ENCODE peak calls at places on chromosomes 3 and 15, in six cellular contexts. One of them, this sample, is unnamed.

GRCh38 chr3:45960289-45960688 is 17.0 kb downstream of the CXCR6 start:
- DNase-seq in lung: no peak
- DNase-seq in activated CD4-positive, alpha-beta T cell treated with anti-CD3 and anti-CD28 coated beads, Interleukin-2, amount 10 ng/mL, durations not matched to agents 7 days and 5 days: no peak
- DNase-seq in A673: no peak
- DNase-seq in NCI-H2171 treated with DMSO at 0.1 percent for 48 hours: no peak
- DNase-seq in stimulated activated CD4-positive, alpha-beta T cell treated with anti-CD3 and anti-CD28 coated beads, TNF-alpha, amount 100 ng/mL, for 1 hour: no peak
- DNase-seq in this sample: no peak

GRCh38 chr3:169668957-169669681 is 5.6 kb upstream of the MECOM start:
- DNase-seq in lung: peak
- DNase-seq in activated CD4-positive, alpha-beta T cell treated with anti-CD3 and anti-CD28 coated beads, Interleukin-2, amount 10 ng/mL, durations not matched to agents 7 days and 5 days: peak
- DNase-seq in A673: peak
- DNase-seq in NCI-H2171 treated with DMSO at 0.1 percent for 48 hours: peak
- DNase-seq in stimulated activated CD4-positive, alpha-beta T cell treated with anti-CD3 and anti-CD28 coated beads, TNF-alpha, amount 100 ng/mL, for 1 hour: no peak
- DNase-seq in this sample: no peak

GRCh38 chr3:194328080-194328571 is 23.0 kb downstream of the CPN2 start:
- DNase-seq in lung: no peak
- DNase-seq in activated CD4-positive, alpha-beta T cell treated with anti-CD3 and anti-CD28 coated beads, Interleukin-2, amount 10 ng/mL, durations not matched to agents 7 days and 5 days: peak
- DNase-seq in A673: peak
- DNase-seq in NCI-H2171 treated with DMSO at 0.1 percent for 48 hours: no peak
- DNase-seq in stimulated activated CD4-positive, alpha-beta T cell treated with anti-CD3 and anti-CD28 coated beads, TNF-alpha, amount 100 ng/mL, for 1 hour: no peak
- DNase-seq in this sample: no peak

GRCh38 chr15:80480909-80481308 is 76.7 kb downstream of the ARNT2 start:
- DNase-seq in lung: no peak
- DNase-seq in activated CD4-positive, alpha-beta T cell treated with anti-CD3 and anti-CD28 coated beads, Interleukin-2, amount 10 ng/mL, durations not matched to agents 7 days and 5 days: no peak
- DNase-seq in A673: no peak
- DNase-seq in NCI-H2171 treated with DMSO at 0.1 percent for 48 hours: peak
- DNase-seq in stimulated activated CD4-positive, alpha-beta T cell treated with anti-CD3 and anti-CD28 coated beads, TNF-alpha, amount 100 ng/mL, for 1 hour: no peak
- DNase-seq in this sample: no peak

GRCh38 chr3:169992781-169993180 is 26.2 kb downstream of the SEC62 start:
- DNase-seq in lung: no peak
- DNase-seq in activated CD4-positive, alpha-beta T cell treated with anti-CD3 and anti-CD28 coated beads, Interleukin-2, amount 10 ng/mL, durations not matched to agents 7 days and 5 days: no peak
- DNase-seq in A673: no peak
- DNase-seq in NCI-H2171 treated with DMSO at 0.1 percent for 48 hours: no peak
- DNase-seq in stimulated activated CD4-positive, alpha-beta T cell treated with anti-CD3 and anti-CD28 coated beads, TNF-alpha, amount 100 ng/mL, for 1 hour: no peak
- DNase-seq in this sample: no peak

GRCh38 chr15:57477736-57478522 is 101.6 kb downstream of the CGNL1 start:
- DNase-seq in lung: no peak
- DNase-seq in activated CD4-positive, alpha-beta T cell treated with anti-CD3 and anti-CD28 coated beads, Interleukin-2, amount 10 ng/mL, durations not matched to agents 7 days and 5 days: no peak
- DNase-seq in A673: no peak
- DNase-seq in NCI-H2171 treated with DMSO at 0.1 percent for 48 hours: no peak
- DNase-seq in stimulated activated CD4-positive, alpha-beta T cell treated with anti-CD3 and anti-CD28 coated beads, TNF-alpha, amount 100 ng/mL, for 1 hour: no peak
- DNase-seq in this sample: no peak

GRCh38 chr3:172607305-172608121 is 84.3 kb upstream of the TNFSF10 start:
- DNase-seq in lung: no peak
- DNase-seq in activated CD4-positive, alpha-beta T cell treated with anti-CD3 and anti-CD28 coated beads, Interleukin-2, amount 10 ng/mL, durations not matched to agents 7 days and 5 days: no peak
- DNase-seq in A673: peak
- DNase-seq in NCI-H2171 treated with DMSO at 0.1 percent for 48 hours: peak
- DNase-seq in stimulated activated CD4-positive, alpha-beta T cell treated with anti-CD3 and anti-CD28 coated beads, TNF-alpha, amount 100 ng/mL, for 1 hour: no peak
- DNase-seq in this sample: no peak

GRCh38 chr3:134055661-134056060 is 25.9 kb upstream of the SLCO2A1 start:
- DNase-seq in lung: no peak
- DNase-seq in activated CD4-positive, alpha-beta T cell treated with anti-CD3 and anti-CD28 coated beads, Interleukin-2, amount 10 ng/mL, durations not matched to agents 7 days and 5 days: no peak
- DNase-seq in A673: no peak
- DNase-seq in NCI-H2171 treated with DMSO at 0.1 percent for 48 hours: no peak
- DNase-seq in stimulated activated CD4-positive, alpha-beta T cell treated with anti-CD3 and anti-CD28 coated beads, TNF-alpha, amount 100 ng/mL, for 1 hour: no peak
- DNase-seq in this sample: no peak

GRCh38 chr3:67202053-67202452 is 203.9 kb downstream of the KBTBD8 start:
- DNase-seq in lung: no peak
- DNase-seq in activated CD4-positive, alpha-beta T cell treated with anti-CD3 and anti-CD28 coated beads, Interleukin-2, amount 10 ng/mL, durations not matched to agents 7 days and 5 days: no peak
- DNase-seq in A673: no peak
- DNase-seq in NCI-H2171 treated with DMSO at 0.1 percent for 48 hours: no peak
- DNase-seq in stimulated activated CD4-positive, alpha-beta T cell treated with anti-CD3 and anti-CD28 coated beads, TNF-alpha, amount 100 ng/mL, for 1 hour: no peak
- DNase-seq in this sample: no peak

GRCh38 chr3:27659279-27660021 is 62.7 kb downstream of the EOMES start:
- DNase-seq in lung: peak
- DNase-seq in activated CD4-positive, alpha-beta T cell treated with anti-CD3 and anti-CD28 coated beads, Interleukin-2, amount 10 ng/mL, durations not matched to agents 7 days and 5 days: peak
- DNase-seq in A673: peak
- DNase-seq in NCI-H2171 treated with DMSO at 0.1 percent for 48 hours: peak
- DNase-seq in stimulated activated CD4-positive, alpha-beta T cell treated with anti-CD3 and anti-CD28 coated beads, TNF-alpha, amount 100 ng/mL, for 1 hour: no peak
- DNase-seq in this sample: peak

GRCh38 chr3:149179225-149179624 is 42.4 kb downstream of the CP start:
- DNase-seq in lung: no peak
- DNase-seq in activated CD4-positive, alpha-beta T cell treated with anti-CD3 and anti-CD28 coated beads, Interleukin-2, amount 10 ng/mL, durations not matched to agents 7 days and 5 days: no peak
- DNase-seq in A673: no peak
- DNase-seq in NCI-H2171 treated with DMSO at 0.1 percent for 48 hours: no peak
- DNase-seq in stimulated activated CD4-positive, alpha-beta T cell treated with anti-CD3 and anti-CD28 coated beads, TNF-alpha, amount 100 ng/mL, for 1 hour: no peak
- DNase-seq in this sample: no peak

GRCh38 chr15:90191795-90192494 is 9.2 kb upstream of the SEMA4B start:
- DNase-seq in lung: peak
- DNase-seq in activated CD4-positive, alpha-beta T cell treated with anti-CD3 and anti-CD28 coated beads, Interleukin-2, amount 10 ng/mL, durations not matched to agents 7 days and 5 days: peak
- DNase-seq in A673: peak
- DNase-seq in NCI-H2171 treated with DMSO at 0.1 percent for 48 hours: peak
- DNase-seq in stimulated activated CD4-positive, alpha-beta T cell treated with anti-CD3 and anti-CD28 coated beads, TNF-alpha, amount 100 ng/mL, for 1 hour: no peak
- DNase-seq in this sample: no peak

GRCh38 chr15:48962662-48963523 is 826 bp downstream of the SHC4 start:
- DNase-seq in lung: no peak
- DNase-seq in activated CD4-positive, alpha-beta T cell treated with anti-CD3 and anti-CD28 coated beads, Interleukin-2, amount 10 ng/mL, durations not matched to agents 7 days and 5 days: no peak
- DNase-seq in A673: peak
- DNase-seq in NCI-H2171 treated with DMSO at 0.1 percent for 48 hours: peak
- DNase-seq in stimulated activated CD4-positive, alpha-beta T cell treated with anti-CD3 and anti-CD28 coated beads, TNF-alpha, amount 100 ng/mL, for 1 hour: no peak
- DNase-seq in this sample: no peak

GRCh38 chr3:106423321-106424225 is 554.8 kb upstream of the CBLB start:
- DNase-seq in lung: no peak
- DNase-seq in activated CD4-positive, alpha-beta T cell treated with anti-CD3 and anti-CD28 coated beads, Interleukin-2, amount 10 ng/mL, durations not matched to agents 7 days and 5 days: no peak
- DNase-seq in A673: no peak
- DNase-seq in NCI-H2171 treated with DMSO at 0.1 percent for 48 hours: no peak
- DNase-seq in stimulated activated CD4-positive, alpha-beta T cell treated with anti-CD3 and anti-CD28 coated beads, TNF-alpha, amount 100 ng/mL, for 1 hour: no peak
- DNase-seq in this sample: no peak

GRCh38 chr15:50137330-50137761 is 18.3 kb upstream of the ATP8B4 start:
- DNase-seq in lung: no peak
- DNase-seq in activated CD4-positive, alpha-beta T cell treated with anti-CD3 and anti-CD28 coated beads, Interleukin-2, amount 10 ng/mL, durations not matched to agents 7 days and 5 days: no peak
- DNase-seq in A673: peak
- DNase-seq in NCI-H2171 treated with DMSO at 0.1 percent for 48 hours: no peak
- DNase-seq in stimulated activated CD4-positive, alpha-beta T cell treated with anti-CD3 and anti-CD28 coated beads, TNF-alpha, amount 100 ng/mL, for 1 hour: no peak
- DNase-seq in this sample: no peak

GRCh38 chr3:4582634-4583033 is 89.5 kb downstream of the ITPR1 start:
- DNase-seq in lung: no peak
- DNase-seq in activated CD4-positive, alpha-beta T cell treated with anti-CD3 and anti-CD28 coated beads, Interleukin-2, amount 10 ng/mL, durations not matched to agents 7 days and 5 days: no peak
- DNase-seq in A673: no peak
- DNase-seq in NCI-H2171 treated with DMSO at 0.1 percent for 48 hours: no peak
- DNase-seq in stimulated activated CD4-positive, alpha-beta T cell treated with anti-CD3 and anti-CD28 coated beads, TNF-alpha, amount 100 ng/mL, for 1 hour: no peak
- DNase-seq in this sample: no peak

GRCh38 chr3:182300266-182300665 is 493.0 kb upstream of the ATP11B start:
- DNase-seq in lung: no peak
- DNase-seq in activated CD4-positive, alpha-beta T cell treated with anti-CD3 and anti-CD28 coated beads, Interleukin-2, amount 10 ng/mL, durations not matched to agents 7 days and 5 days: no peak
- DNase-seq in A673: no peak
- DNase-seq in NCI-H2171 treated with DMSO at 0.1 percent for 48 hours: no peak
- DNase-seq in stimulated activated CD4-positive, alpha-beta T cell treated with anti-CD3 and anti-CD28 coated beads, TNF-alpha, amount 100 ng/mL, for 1 hour: no peak
- DNase-seq in this sample: no peak

GRCh38 chr3:144942093-144942492 is 970.5 kb downstream of the DIPK2A start:
- DNase-seq in lung: no peak
- DNase-seq in activated CD4-positive, alpha-beta T cell treated with anti-CD3 and anti-CD28 coated beads, Interleukin-2, amount 10 ng/mL, durations not matched to agents 7 days and 5 days: no peak
- DNase-seq in A673: no peak
- DNase-seq in NCI-H2171 treated with DMSO at 0.1 percent for 48 hours: no peak
- DNase-seq in stimulated activated CD4-positive, alpha-beta T cell treated with anti-CD3 and anti-CD28 coated beads, TNF-alpha, amount 100 ng/mL, for 1 hour: no peak
- DNase-seq in this sample: no peak

GRCh38 chr3:117282506-117282905 is 572.9 kb downstream of the TUSC7 start:
- DNase-seq in lung: no peak
- DNase-seq in activated CD4-positive, alpha-beta T cell treated with anti-CD3 and anti-CD28 coated beads, Interleukin-2, amount 10 ng/mL, durations not matched to agents 7 days and 5 days: no peak
- DNase-seq in A673: no peak
- DNase-seq in NCI-H2171 treated with DMSO at 0.1 percent for 48 hours: no peak
- DNase-seq in stimulated activated CD4-positive, alpha-beta T cell treated with anti-CD3 and anti-CD28 coated beads, TNF-alpha, amount 100 ng/mL, for 1 hour: no peak
- DNase-seq in this sample: no peak

GRCh38 chr15:42355291-42355690 is 4.0 kb upstream of the CAPN3 start:
- DNase-seq in lung: no peak
- DNase-seq in activated CD4-positive, alpha-beta T cell treated with anti-CD3 and anti-CD28 coated beads, Interleukin-2, amount 10 ng/mL, durations not matched to agents 7 days and 5 days: no peak
- DNase-seq in A673: no peak
- DNase-seq in NCI-H2171 treated with DMSO at 0.1 percent for 48 hours: peak
- DNase-seq in stimulated activated CD4-positive, alpha-beta T cell treated with anti-CD3 and anti-CD28 coated beads, TNF-alpha, amount 100 ng/mL, for 1 hour: no peak
- DNase-seq in this sample: no peak

GRCh38 chr3:39917060-39917773 is 107.8 kb downstream of the MYRIP start:
- DNase-seq in lung: no peak
- DNase-seq in activated CD4-positive, alpha-beta T cell treated with anti-CD3 and anti-CD28 coated beads, Interleukin-2, amount 10 ng/mL, durations not matched to agents 7 days and 5 days: no peak
- DNase-seq in A673: no peak
- DNase-seq in NCI-H2171 treated with DMSO at 0.1 percent for 48 hours: no peak
- DNase-seq in stimulated activated CD4-positive, alpha-beta T cell treated with anti-CD3 and anti-CD28 coated beads, TNF-alpha, amount 100 ng/mL, for 1 hour: no peak
- DNase-seq in this sample: no peak

This sample was measured in activated CD4-positive, CD25-positive, alpha-beta regulatory T cell treated with anti-CD3 and anti-CD28 coated beads, Interleukin-2, amount 50 U/mL, for 16 hours.